ENCODE peak calls at places on chromosomes 7 and 10, in nine cellular contexts. One of them, this sample, is unnamed.

GRCh38 chr10:86440874-86441838 is 74.6 kb upstream of the GRID1 start:
- DNase-seq in GM06990: no peak
- DNase-seq in anterior cingulate cortex: no peak
- DNase-seq in C1 segment of cervical spinal cord: no peak
- DNase-seq in left lobe of liver: no peak
- DNase-seq in GDM1: no peak
- DNase-seq in heart left ventricle: no peak
- DNase-seq in HCT116: no peak
- DNase-seq in NCI-H1092: no peak
- DNase-seq in this sample: no peak

GRCh38 chr10:117541909-117542705 is 439 bp upstream of the EMX2 start:
- DNase-seq in GM06990: no peak
- DNase-seq in anterior cingulate cortex: no peak
- DNase-seq in C1 segment of cervical spinal cord: no peak
- DNase-seq in left lobe of liver: no peak
- DNase-seq in GDM1: no peak
- DNase-seq in heart left ventricle: no peak
- DNase-seq in HCT116: no peak
- DNase-seq in NCI-H1092: no peak
- DNase-seq in this sample: no peak

GRCh38 chr10:44981172-44982113 is 2.8 kb upstream of the DEPP1 start:
- DNase-seq in GM06990: no peak
- DNase-seq in anterior cingulate cortex: no peak
- DNase-seq in C1 segment of cervical spinal cord: no peak
- DNase-seq in left lobe of liver: no peak
- DNase-seq in GDM1: no peak
- DNase-seq in heart left ventricle: no peak
- DNase-seq in HCT116: peak
- DNase-seq in NCI-H1092: no peak
- DNase-seq in this sample: peak

GRCh38 chr7:43405948-43406347 is 177.0 kb upstream of the STK17A start:
- DNase-seq in GM06990: no peak
- DNase-seq in anterior cingulate cortex: no peak
- DNase-seq in C1 segment of cervical spinal cord: no peak
- DNase-seq in left lobe of liver: no peak
- DNase-seq in GDM1: no peak
- DNase-seq in heart left ventricle: no peak
- DNase-seq in HCT116: no peak
- DNase-seq in NCI-H1092: no peak
- DNase-seq in this sample: no peak

GRCh38 chr7:98459529-98459928 is 58.6 kb upstream of the BAIAP2L1 start:
- DNase-seq in GM06990: no peak
- DNase-seq in anterior cingulate cortex: no peak
- DNase-seq in C1 segment of cervical spinal cord: no peak
- DNase-seq in left lobe of liver: no peak
- DNase-seq in GDM1: no peak
- DNase-seq in heart left ventricle: no peak
- DNase-seq in HCT116: no peak
- DNase-seq in NCI-H1092: no peak
- DNase-seq in this sample: no peak

GRCh38 chr7:142865766-142866165 is 10.9 kb downstream of the EPHB6 start:
- DNase-seq in GM06990: no peak
- DNase-seq in anterior cingulate cortex: no peak
- DNase-seq in C1 segment of cervical spinal cord: no peak
- DNase-seq in left lobe of liver: no peak
- DNase-seq in GDM1: no peak
- DNase-seq in heart left ventricle: no peak
- DNase-seq in HCT116: no peak
- DNase-seq in NCI-H1092: no peak
- DNase-seq in this sample: no peak

GRCh38 chr7:155962191-155962967 is 150.1 kb upstream of the SHH start:
- DNase-seq in GM06990: no peak
- DNase-seq in anterior cingulate cortex: no peak
- DNase-seq in C1 segment of cervical spinal cord: no peak
- DNase-seq in left lobe of liver: no peak
- DNase-seq in GDM1: no peak
- DNase-seq in heart left ventricle: no peak
- DNase-seq in HCT116: peak
- DNase-seq in NCI-H1092: no peak
- DNase-seq in this sample: no peak

GRCh38 chr10:13439771-13440708 is 88.8 kb downstream of the BEND7 start:
- DNase-seq in GM06990: peak
- DNase-seq in anterior cingulate cortex: peak
- DNase-seq in C1 segment of cervical spinal cord: peak
- DNase-seq in left lobe of liver: peak
- DNase-seq in GDM1: no peak
- DNase-seq in heart left ventricle: peak
- DNase-seq in HCT116: no peak
- DNase-seq in NCI-H1092: peak
- DNase-seq in this sample: no peak

GRCh38 chr10:97633921-97634320 is 621 bp upstream of the MORN4 start:
- DNase-seq in GM06990: peak
- DNase-seq in anterior cingulate cortex: no peak
- DNase-seq in C1 segment of cervical spinal cord: no peak
- DNase-seq in left lobe of liver: no peak
- DNase-seq in GDM1: no peak
- DNase-seq in heart left ventricle: no peak
- DNase-seq in HCT116: peak
- DNase-seq in NCI-H1092: no peak
- DNase-seq in this sample: no peak

GRCh38 chr7:157136372-157136771 is 2.4 kb upstream of the UBE3C start:
- DNase-seq in GM06990: no peak
- DNase-seq in anterior cingulate cortex: no peak
- DNase-seq in C1 segment of cervical spinal cord: no peak
- DNase-seq in left lobe of liver: no peak
- DNase-seq in GDM1: peak
- DNase-seq in heart left ventricle: no peak
- DNase-seq in HCT116: no peak
- DNase-seq in NCI-H1092: no peak
- DNase-seq in this sample: no peak

GRCh38 chr10:92464364-92464763 is 109.5 kb downstream of the IDE start:
- DNase-seq in GM06990: no peak
- DNase-seq in anterior cingulate cortex: no peak
- DNase-seq in C1 segment of cervical spinal cord: no peak
- DNase-seq in left lobe of liver: no peak
- DNase-seq in GDM1: no peak
- DNase-seq in heart left ventricle: no peak
- DNase-seq in HCT116: no peak
- DNase-seq in NCI-H1092: no peak
- DNase-seq in this sample: no peak

GRCh38 chr7:13880789-13881188 is 108.7 kb downstream of the ETV1 start:
- DNase-seq in GM06990: no peak
- DNase-seq in anterior cingulate cortex: no peak
- DNase-seq in C1 segment of cervical spinal cord: no peak
- DNase-seq in left lobe of liver: no peak
- DNase-seq in GDM1: no peak
- DNase-seq in heart left ventricle: no peak
- DNase-seq in HCT116: peak
- DNase-seq in NCI-H1092: no peak
- DNase-seq in this sample: no peak

GRCh38 chr7:100053201-100053600 is 3.6 kb downstream of the ZSCAN21 start:
- DNase-seq in GM06990: peak
- DNase-seq in anterior cingulate cortex: peak
- DNase-seq in C1 segment of cervical spinal cord: peak
- DNase-seq in left lobe of liver: no peak
- DNase-seq in GDM1: peak
- DNase-seq in heart left ventricle: no peak
- DNase-seq in HCT116: peak
- DNase-seq in NCI-H1092: peak
- DNase-seq in this sample: peak

GRCh38 chr10:101725843-101726242 is 30.9 kb upstream of the FBXW4 start:
- DNase-seq in GM06990: no peak
- DNase-seq in anterior cingulate cortex: no peak
- DNase-seq in C1 segment of cervical spinal cord: no peak
- DNase-seq in left lobe of liver: no peak
- DNase-seq in GDM1: no peak
- DNase-seq in heart left ventricle: no peak
- DNase-seq in HCT116: no peak
- DNase-seq in NCI-H1092: no peak
- DNase-seq in this sample: no peak

GRCh38 chr10:75643944-75644820 is 212.8 kb downstream of the LRMDA start:
- DNase-seq in GM06990: no peak
- DNase-seq in anterior cingulate cortex: no peak
- DNase-seq in C1 segment of cervical spinal cord: no peak
- DNase-seq in left lobe of liver: no peak
- DNase-seq in GDM1: no peak
- DNase-seq in heart left ventricle: no peak
- DNase-seq in HCT116: no peak
- DNase-seq in NCI-H1092: no peak
- DNase-seq in this sample: no peak

GRCh38 chr10:105535478-105535877 is 894.4 kb downstream of the SORCS3 start:
- DNase-seq in GM06990: no peak
- DNase-seq in anterior cingulate cortex: no peak
- DNase-seq in C1 segment of cervical spinal cord: no peak
- DNase-seq in left lobe of liver: no peak
- DNase-seq in GDM1: no peak
- DNase-seq in heart left ventricle: no peak
- DNase-seq in HCT116: no peak
- DNase-seq in NCI-H1092: no peak
- DNase-seq in this sample: no peak

GRCh38 chr7:100366411-100367250 is 6.7 kb upstream of the PILRA start:
- DNase-seq in GM06990: peak
- DNase-seq in anterior cingulate cortex: no peak
- DNase-seq in C1 segment of cervical spinal cord: no peak
- DNase-seq in left lobe of liver: no peak
- DNase-seq in GDM1: peak
- DNase-seq in heart left ventricle: no peak
- DNase-seq in HCT116: no peak
- DNase-seq in NCI-H1092: no peak
- DNase-seq in this sample: no peak

GRCh38 chr7:18866359-18867036 is 250.9 kb downstream of the TWIST1 start:
- DNase-seq in GM06990: no peak
- DNase-seq in anterior cingulate cortex: no peak
- DNase-seq in C1 segment of cervical spinal cord: no peak
- DNase-seq in left lobe of liver: no peak
- DNase-seq in GDM1: no peak
- DNase-seq in heart left ventricle: no peak
- DNase-seq in HCT116: peak
- DNase-seq in NCI-H1092: no peak
- DNase-seq in this sample: peak

GRCh38 chr10:131652416-131652815 is 248.4 kb upstream of the PPP2R2D start:
- DNase-seq in GM06990: no peak
- DNase-seq in anterior cingulate cortex: no peak
- DNase-seq in C1 segment of cervical spinal cord: no peak
- DNase-seq in left lobe of liver: peak
- DNase-seq in GDM1: no peak
- DNase-seq in heart left ventricle: no peak
- DNase-seq in HCT116: no peak
- DNase-seq in NCI-H1092: no peak
- DNase-seq in this sample: no peak

GRCh38 chr10:93081834-93082233 is 8.1 kb downstream of the CYP26A1 start:
- DNase-seq in GM06990: no peak
- DNase-seq in anterior cingulate cortex: no peak
- DNase-seq in C1 segment of cervical spinal cord: no peak
- DNase-seq in left lobe of liver: no peak
- DNase-seq in GDM1: no peak
- DNase-seq in heart left ventricle: no peak
- DNase-seq in HCT116: no peak
- DNase-seq in NCI-H1092: no peak
- DNase-seq in this sample: no peak

GRCh38 chr10:26550774-26551526 is 112.8 kb downstream of the APBB1IP start:
- DNase-seq in GM06990: peak
- DNase-seq in anterior cingulate cortex: no peak
- DNase-seq in C1 segment of cervical spinal cord: no peak
- DNase-seq in left lobe of liver: no peak
- DNase-seq in GDM1: no peak
- DNase-seq in heart left ventricle: no peak
- DNase-seq in HCT116: peak
- DNase-seq in NCI-H1092: no peak
- DNase-seq in this sample: no peak

GRCh38 chr10:59970396-59971368 is 64.3 kb upstream of the CCDC6 start:
- DNase-seq in GM06990: peak
- DNase-seq in anterior cingulate cortex: no peak
- DNase-seq in C1 segment of cervical spinal cord: no peak
- DNase-seq in left lobe of liver: no peak
- DNase-seq in GDM1: no peak
- DNase-seq in heart left ventricle: no peak
- DNase-seq in HCT116: no peak
- DNase-seq in NCI-H1092: no peak
- DNase-seq in this sample: no peak

GRCh38 chr10:71099731-71100361 is 112.5 kb upstream of the UNC5B start:
- DNase-seq in GM06990: no peak
- DNase-seq in anterior cingulate cortex: no peak
- DNase-seq in C1 segment of cervical spinal cord: no peak
- DNase-seq in left lobe of liver: no peak
- DNase-seq in GDM1: no peak
- DNase-seq in heart left ventricle: no peak
- DNase-seq in HCT116: no peak
- DNase-seq in NCI-H1092: no peak
- DNase-seq in this sample: no peak

GRCh38 chr7:152647009-152647408 is 28.9 kb downstream of the XRCC2 start:
- DNase-seq in GM06990: no peak
- DNase-seq in anterior cingulate cortex: no peak
- DNase-seq in C1 segment of cervical spinal cord: no peak
- DNase-seq in left lobe of liver: no peak
- DNase-seq in GDM1: no peak
- DNase-seq in heart left ventricle: no peak
- DNase-seq in HCT116: no peak
- DNase-seq in NCI-H1092: no peak
- DNase-seq in this sample: no peak

GRCh38 chr7:3191545-3191944 is 109.5 kb upstream of the SDK1 start:
- DNase-seq in GM06990: no peak
- DNase-seq in anterior cingulate cortex: no peak
- DNase-seq in C1 segment of cervical spinal cord: no peak
- DNase-seq in left lobe of liver: no peak
- DNase-seq in GDM1: no peak
- DNase-seq in heart left ventricle: no peak
- DNase-seq in HCT116: no peak
- DNase-seq in NCI-H1092: no peak
- DNase-seq in this sample: no peak

GRCh38 chr7:155576900-155577508 is 30.6 kb upstream of the CNPY1 start:
- DNase-seq in GM06990: no peak
- DNase-seq in anterior cingulate cortex: no peak
- DNase-seq in C1 segment of cervical spinal cord: no peak
- DNase-seq in left lobe of liver: no peak
- DNase-seq in GDM1: no peak
- DNase-seq in heart left ventricle: peak
- DNase-seq in HCT116: peak
- DNase-seq in NCI-H1092: no peak
- DNase-seq in this sample: no peak

GRCh38 chr10:77820349-77820748 is 106.2 kb downstream of the DLG5 start:
- DNase-seq in GM06990: no peak
- DNase-seq in anterior cingulate cortex: no peak
- DNase-seq in C1 segment of cervical spinal cord: no peak
- DNase-seq in left lobe of liver: no peak
- DNase-seq in GDM1: no peak
- DNase-seq in heart left ventricle: no peak
- DNase-seq in HCT116: no peak
- DNase-seq in NCI-H1092: no peak
- DNase-seq in this sample: no peak

GRCh38 chr7:87918740-87919139 is 15.3 kb upstream of the ADAM22 start:
- DNase-seq in GM06990: no peak
- DNase-seq in anterior cingulate cortex: no peak
- DNase-seq in C1 segment of cervical spinal cord: no peak
- DNase-seq in left lobe of liver: no peak
- DNase-seq in GDM1: no peak
- DNase-seq in heart left ventricle: no peak
- DNase-seq in HCT116: no peak
- DNase-seq in NCI-H1092: no peak
- DNase-seq in this sample: no peak

GRCh38 chr7:79774150-79774549 is 320.7 kb upstream of the MAGI2 start:
- DNase-seq in GM06990: no peak
- DNase-seq in anterior cingulate cortex: no peak
- DNase-seq in C1 segment of cervical spinal cord: no peak
- DNase-seq in left lobe of liver: no peak
- DNase-seq in GDM1: no peak
- DNase-seq in heart left ventricle: no peak
- DNase-seq in HCT116: no peak
- DNase-seq in NCI-H1092: no peak
- DNase-seq in this sample: no peak

GRCh38 chr7:79185605-79186004 is 267.9 kb downstream of the MAGI2 start:
- DNase-seq in GM06990: no peak
- DNase-seq in anterior cingulate cortex: no peak
- DNase-seq in C1 segment of cervical spinal cord: no peak
- DNase-seq in left lobe of liver: no peak
- DNase-seq in GDM1: no peak
- DNase-seq in heart left ventricle: no peak
- DNase-seq in HCT116: no peak
- DNase-seq in NCI-H1092: no peak
- DNase-seq in this sample: no peak

This sample was measured in Panc1.